ENCODE peak calls at places on chromosomes 2 and 18, in five cellular contexts. J, T, R, Y and N are unnamed samples. For H3K27me3, the result is how much of the 10 kb centered on the place peaks cover.

GRCh38 chr2:216553093-216553478 is 54.4 kb downstream of the RPL37A start:
- DNase-seq in T (no peak), Y (peak), J (no peak), R (no peak), N (peak)

GRCh38 chr18:62939433-62939832 is 224.1 kb downstream of the PHLPP1 start:
- DNase-seq in J (no peak), R (no peak), Y (no peak), T (no peak), N (no peak)

GRCh38 chr2:215772634-215773563 is 240.5 kb downstream of the MREG start:
- DNase-seq in T (no peak), J (no peak), R (no peak), Y (peak), N (no peak)

GRCh38 chr2:210337159-210337558 is 22.2 kb upstream of the MYL1 start:
- DNase-seq in Y (no peak), T (no peak), J (no peak), R (no peak), N (no peak)

GRCh38 chr2:61157371-61158003 is 4.5 kb upstream of the C2orf74 start:
- DNase-seq in Y (no peak), T (no peak), R (no peak), J (no peak), N (no peak)

GRCh38 chr2:236180501-236180816 is 12.3 kb upstream of the GBX2 start:
- DNase-seq in R (no peak), T (no peak), J (no peak), Y (peak), N (no peak)

GRCh38 chr2:58497189-58497588 is 256.1 kb upstream of the FANCL start:
- DNase-seq in J (no peak), R (no peak), T (no peak), Y (peak), N (no peak)

GRCh38 chr2:166344286-166345113 is 31.2 kb downstream of the SCN9A start:
- DNase-seq in Y (peak), J (no peak), T (no peak), R (no peak), N (peak)

GRCh38 chr18:77086034-77086433 is 46.5 kb downstream of the MBP start:
- DNase-seq in R (no peak), Y (peak), T (no peak), J (no peak), N (peak)

GRCh38 chr2:20584045-20584636 is 66.8 kb downstream of the HS1BP3 start:
- DNase-seq in J (no peak), T (peak), Y (peak), R (no peak), N (peak)

GRCh38 chr2:182481676-182482075 is 54.8 kb upstream of the PDE1A start:
- DNase-seq in R (no peak), T (no peak), J (no peak), Y (no peak), N (no peak)

GRCh38 chr2:71646028-71646427 is 192.7 kb downstream of the DYSF start:
- DNase-seq in R (no peak), Y (peak), T (peak), J (peak), N (peak)

GRCh38 chr2:206004004-206004693 is 81.8 kb downstream of the INO80D start:
- DNase-seq in T (no peak), J (no peak), Y (no peak), R (no peak), N (no peak)

GRCh38 chr2:124983595-124983994 is 958.5 kb downstream of the CNTNAP5 start:
- DNase-seq in T (no peak), R (no peak), Y (peak), J (no peak), N (no peak)

GRCh38 chr2:132797551-132797950 is 127.5 kb upstream of the LYPD1 start:
- DNase-seq in Y (peak), T (no peak), J (no peak), R (no peak), N (peak)

GRCh38 chr18:48312066-48312465 is 97.1 kb downstream of the ZBTB7C start:
- DNase-seq in J (no peak), T (no peak), R (no peak), Y (no peak), N (no peak)

GRCh38 chr18:50138181-50139064 is 56.5 kb downstream of the MYO5B start:
- DNase-seq in R (no peak), T (no peak), Y (no peak), J (no peak), N (no peak)

GRCh38 chr18:9731380-9731779 is 23.3 kb downstream of the RAB31 start:
- DNase-seq in J (no peak), R (no peak), T (no peak), Y (peak), N (peak)

GRCh38 chr2:140257692-140258300 is 1477.6 kb upstream of the NXPH2 start:
- DNase-seq in Y (no peak), R (no peak), J (no peak), T (no peak), N (no peak)

GRCh38 chr2:67341336-67341735 is 55.8 kb upstream of the ETAA1 start:
- DNase-seq in Y (no peak), T (no peak), J (no peak), R (no peak), N (no peak)

GRCh38 chr2:55111570-55112228 is 61.4 kb upstream of the RTN4 start:
- DNase-seq in Y (peak), T (peak), R (no peak), J (peak), N (peak)

GRCh38 chr2:238505119-238505891 is 78.6 kb downstream of the ASB1 start:
- DNase-seq in R (no peak), J (no peak), T (no peak), Y (no peak), N (peak)

GRCh38 chr2:25380023-25380422 is 38.3 kb upstream of the DNMT3A start:
- DNase-seq in T (no peak), R (no peak), Y (no peak), J (no peak), N (no peak)

GRCh38 chr2:191951832-191952231 is 104.9 kb upstream of the CAVIN2 start:
- DNase-seq in Y (no peak), R (no peak), T (peak), J (no peak), N (no peak)

GRCh38 chr2:50098242-50098641 is 933.7 kb downstream of the NRXN1 start:
- DNase-seq in Y (no peak), J (no peak), R (no peak), T (no peak), N (no peak)

GRCh38 chr2:165238295-165238694 is 919 bp upstream of the SCN2A start:
- DNase-seq in Y (peak), T (no peak), R (no peak), J (no peak), N (no peak)

GRCh38 chr2:176080540-176081355 is 3.0 kb downstream of the EVX2 start:
- DNase-seq in J (no peak), Y (peak), T (no peak), R (no peak), N (no peak)

GRCh38 chr2:179020156-179020750 is 29.7 kb downstream of the CCDC141 start:
- DNase-seq in R (peak), J (no peak), Y (peak), T (peak), N (no peak)

GRCh38 chr2:241965931-241966412 is 96.4 kb downstream of the RTP5 start:
- DNase-seq in T (no peak), Y (peak), J (no peak), R (peak), N (peak)

GRCh38 chr2:3040819-3041218 is 336.8 kb downstream of the EIPR1 start:
- DNase-seq in R (no peak), T (peak), J (peak), Y (no peak), N (no peak)

GRCh38 chr2:42962521-42962953 is 170.2 kb upstream of the HAAO start:
- DNase-seq in Y (peak), R (no peak), J (no peak), T (no peak), N (no peak)

GRCh38 chr2:69567157-69567908 is 76.2 kb downstream of the AAK1 start:
- DNase-seq in T (no peak), R (no peak), Y (peak), J (no peak), N (peak)

GRCh38 chr18:49100226-49100968 is 149.6 kb upstream of the SMAD7 start:
- DNase-seq in R (no peak), T (no peak), J (no peak), Y (no peak), N (peak)

GRCh38 chr2:30267576-30267975 is 36.2 kb downstream of the LBH start:
- DNase-seq in T (no peak), J (no peak), R (no peak), Y (no peak), N (no peak)

GRCh38 chr18:26909599-26910290 is 44.2 kb upstream of the AQP4 start:
- DNase-seq in T (no peak), Y (peak), R (no peak), J (no peak), N (no peak)

GRCh38 chr2:219419331-219420197 is 1.4 kb downstream of the DES start:
- DNase-seq in R (no peak), J (peak), Y (no peak), T (peak), N (no peak)

GRCh38 chr18:78981652-78981955 is 2.0 kb downstream of the SALL3 start:
- DNase-seq in J (no peak), Y (no peak), T (no peak), R (no peak), N (no peak)

GRCh38 chr18:78980279-78980771 is 707 bp downstream of the SALL3 start:
- DNase-seq in R (no peak), T (no peak), Y (no peak), J (no peak), N (no peak)

GRCh38 chr18:78980777-78981651 is 1.4 kb downstream of the SALL3 start:
- DNase-seq in R (no peak), J (no peak), T (no peak), Y (no peak), N (no peak)

GRCh38 chr18:78983530-78983929 is 3.9 kb downstream of the SALL3 start:
- DNase-seq in Y (no peak), T (no peak), R (no peak), J (no peak), N (no peak)

GRCh38 chr18:78982186-78982585 is 2.6 kb downstream of the SALL3 start:
- DNase-seq in R (no peak), T (no peak), J (no peak), Y (no peak), N (no peak)
- H3K27me3 ChIP-seq in R (under half), T (under half), J (half or more), Y (half or more), N (half or more)

GRCh38 chr18:58529714-58530354 is 99.1 kb downstream of the ALPK2 start:
- DNase-seq in R (peak), T (peak), J (peak), Y (peak), N (peak)
- H3K27me3 ChIP-seq in R (under half), T (under half), J (under half), Y (under half), N (under half)

GRCh38 chr18:11891737-11892136 is 16.4 kb downstream of the MPPE1 start:
- DNase-seq in T (no peak), J (no peak), Y (no peak), R (no peak), N (no peak)
- H3K27me3 ChIP-seq in T (under half), J (under half), Y (under half), R (under half), N (under half)

DNA sequence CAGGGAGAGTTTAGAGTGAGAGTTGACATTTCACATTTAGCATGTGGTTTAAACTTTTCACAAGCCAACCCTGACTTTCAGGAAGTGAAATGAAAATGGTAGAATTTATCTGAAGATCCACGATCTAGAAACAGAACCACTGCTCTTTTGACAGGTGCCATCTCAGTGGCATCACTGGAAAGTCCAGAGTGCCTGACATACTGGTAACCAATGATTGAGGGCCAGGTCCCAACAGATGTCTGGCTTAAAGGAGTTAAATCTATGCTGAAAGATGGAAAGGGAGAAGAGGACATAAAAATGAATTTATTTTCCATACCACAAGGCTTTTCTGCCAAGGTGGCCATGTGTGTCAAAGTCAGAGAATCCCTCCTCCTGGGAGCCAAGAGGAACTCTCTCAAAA is 2.7 kb downstream of the IL36G start:
- DNase-seq in T (no peak), R (no peak), Y (no peak), J (no peak), N (no peak)
- H3K27me3 ChIP-seq in T (under half), R (under half), Y (half or more), J (half or more), N (under half)

GRCh38 chr18:59569321-59569720 is 127.9 kb downstream of the CCBE1 start:
- DNase-seq in R (no peak), Y (no peak), J (no peak), T (no peak), N (no peak)

GRCh38 chr18:59566507-59566906 is 130.7 kb downstream of the CCBE1 start:
- DNase-seq in T (no peak), Y (no peak), J (no peak), R (no peak), N (no peak)

GRCh38 chr18:59565957-59566356 is 131.3 kb downstream of the CCBE1 start:
- DNase-seq in Y (peak), T (no peak), R (no peak), J (no peak), N (peak)

GRCh38 chr18:59570101-59570875 is 126.9 kb downstream of the CCBE1 start:
- DNase-seq in J (no peak), T (no peak), Y (no peak), R (no peak), N (no peak)

DNA sequence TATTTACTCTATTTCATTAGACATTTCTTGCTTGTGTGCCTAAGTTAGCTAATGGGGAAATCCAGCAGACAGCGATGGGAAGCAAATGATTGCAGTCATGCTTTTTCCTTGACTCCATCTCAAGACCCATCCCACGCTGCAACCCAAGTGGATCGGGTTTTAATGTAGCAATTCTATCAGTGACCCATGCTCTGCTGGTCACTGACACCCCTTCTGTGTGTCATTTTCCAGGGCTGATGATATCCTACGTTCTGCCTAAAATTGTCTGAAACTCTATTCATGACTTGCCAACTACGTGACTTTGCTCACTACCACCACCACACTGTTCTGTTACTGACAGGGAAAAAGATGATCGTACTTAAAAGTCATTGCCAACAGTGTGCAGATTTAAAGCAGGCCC is 129.8 kb downstream of the CCBE1 start:
- DNase-seq in J (no peak), T (no peak), R (no peak), Y (no peak), N (no peak)
- H3K27me3 ChIP-seq in J (under half), T (under half), R (under half), Y (under half), N (under half)

GRCh38 chr2:233040571-233040970 is 8.1 kb downstream of the NEU2 start:
- DNase-seq in T (no peak), R (no peak), J (no peak), Y (no peak), N (no peak)
- H3K27me3 ChIP-seq in T (under half), R (under half), J (under half), Y (under half), N (under half)

GRCh38 chr2:240797500-240797895 is 22.5 kb downstream of the KIF1A start:
- DNase-seq in Y (no peak), T (no peak), R (no peak), J (peak), N (no peak)
- H3K27me3 ChIP-seq in Y (half or more), T (under half), R (under half), J (half or more), N (under half)

DNA sequence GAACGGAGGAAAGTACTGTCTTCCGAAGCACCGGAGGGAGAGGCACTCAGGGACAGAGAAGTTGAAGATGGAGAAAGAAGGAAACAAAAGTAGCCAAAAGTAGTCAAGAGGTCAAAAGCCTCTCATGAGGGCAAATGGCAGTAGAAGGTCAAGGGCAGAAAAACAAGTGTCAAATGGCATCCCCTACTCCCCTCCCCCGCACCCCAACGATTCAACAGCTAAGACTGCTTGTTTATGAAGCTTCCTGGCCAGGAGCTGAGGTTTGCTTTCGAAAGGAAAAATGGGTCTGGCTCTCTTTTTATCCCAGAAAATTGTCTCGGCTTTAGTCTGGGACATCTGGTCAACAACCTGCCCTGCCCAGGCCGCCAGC is 2.1 kb upstream of the TBR1 start:
- DNase-seq in T (no peak), J (no peak), Y (no peak), R (no peak), N (no peak)
- H3K27me3 ChIP-seq in T (under half), J (half or more), Y (under half), R (half or more), N (under half)